ENCODE peak calls at places on chromosomes 12 and 14, in six cellular contexts. F is GM23248, M is esophagus muscularis mucosa, Q is colonic mucosa, U is breast epithelium, I is neural progenitor cell. K is an unnamed sample.

GRCh38 chr14:55505846-55506245 is 65.4 kb upstream of the TBPL2 start:
- DNase-seq in I (no peak), Q (no peak), M (no peak), U (no peak), F (no peak), K (no peak)

GRCh38 chr14:23951590-23952143 is 1.9 kb upstream of the DHRS4 start:
- DNase-seq in I (peak; percentile 38), F (peak; percentile 6), U (no peak), Q (no peak), M (no peak), K (no peak)

GRCh38 chr12:26810330-26810729 is 22.7 kb downstream of the ITPR2 start:
- DNase-seq in I (peak; percentile 29), Q (no peak), F (peak; percentile 88), M (no peak), U (peak; percentile 61), K (no peak)

GRCh38 chr14:101601603-101602465 is 40.5 kb downstream of the DIO3 start:
- DNase-seq in I (no peak), U (peak; percentile 12), Q (no peak), F (no peak), M (peak; percentile 77), K (peak; percentile 7)

GRCh38 chr14:27190286-27190685 is 592.5 kb upstream of the NOVA1 start:
- DNase-seq in Q (no peak), I (no peak), F (no peak), U (no peak), M (no peak), K (no peak)

GRCh38 chr12:64609543-64610091 is 678 bp upstream of the RASSF3 start:
- DNase-seq in Q (no peak), M (no peak), U (no peak), F (peak; percentile 40), I (peak; percentile 50), K (no peak)

GRCh38 chr14:59199205-59199604 is 10.7 kb downstream of the DAAM1 start:
- DNase-seq in F (no peak), I (no peak), U (no peak), M (no peak), Q (no peak), K (no peak)

GRCh38 chr12:92111256-92111655 is 34.4 kb downstream of the BTG1 start:
- DNase-seq in I (no peak), F (no peak), Q (no peak), M (no peak), U (no peak), K (no peak)

GRCh38 chr12:65278576-65279386 is at the start of gene MSRB3:
- DNase-seq in U (peak; percentile 69), Q (peak; percentile 46), F (peak; percentile 91), M (no peak), I (peak; percentile 92), K (no peak)

GRCh38 chr12:54033106-54033979 is 493 bp downstream of the HOXC5 start:
- DNase-seq in U (no peak), I (peak; percentile 56), Q (no peak), F (peak; percentile 87), M (no peak), K (no peak)

GRCh38 chr12:12024958-12025682 is 45.6 kb upstream of the BCL2L14 start:
- DNase-seq in M (peak; percentile 74), U (peak; percentile 65), Q (peak; percentile 85), F (no peak), I (no peak), K (peak; percentile 34)

GRCh38 chr14:100106260-100106659 is 41.0 kb downstream of the EVL start:
- DNase-seq in U (no peak), Q (no peak), I (no peak), F (no peak), M (no peak), K (no peak)

GRCh38 chr12:51911788-51912711 is 4.7 kb downstream of the ACVRL1 start:
- DNase-seq in M (no peak), Q (peak; percentile 73), U (no peak), F (no peak), I (no peak), K (no peak)

GRCh38 chr14:63134801-63135200 is 69.4 kb upstream of the RHOJ start:
- DNase-seq in U (no peak), M (no peak), Q (no peak), F (peak; percentile 0), I (peak; percentile 56), K (no peak)

DNA sequence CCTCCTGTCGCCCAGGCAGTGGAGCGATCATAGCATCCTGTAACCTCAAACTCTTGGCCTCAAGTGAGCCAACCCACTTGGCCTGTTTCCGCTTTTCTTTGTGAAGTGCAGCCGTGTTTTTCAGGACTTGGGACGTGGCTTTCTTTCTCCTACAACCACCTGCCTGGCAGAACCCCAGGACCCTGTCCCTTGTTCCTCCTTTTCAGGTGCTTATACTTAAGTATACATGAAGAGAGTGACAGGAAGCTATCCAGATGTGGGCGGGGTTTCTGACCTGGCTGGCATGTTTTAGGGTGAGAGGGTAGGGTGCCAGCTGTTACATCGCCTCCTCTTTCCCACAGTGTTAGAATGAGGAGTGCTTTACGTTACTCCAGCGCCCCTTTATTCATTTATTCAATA is 684 bp downstream of the ZNF140 start:
- DNase-seq in I (no peak), F (no peak), U (peak; percentile 21), Q (no peak), M (no peak), K (no peak)
- H3K9me3 ChIP-seq in I (peaks cover 58% of the 10 kb centered on the region), F (peaks cover 4% of the 10 kb centered on the region), U (peaks cover 69% of the 10 kb centered on the region), Q (peaks cover 16% of the 10 kb centered on the region), M (peaks cover 77% of the 10 kb centered on the region), K (peaks cover 35% of the 10 kb centered on the region)

GRCh38 chr12:68129979-68130378 is 29.6 kb downstream of the IFNG start:
- DNase-seq in Q (no peak), U (no peak), I (no peak), M (no peak), F (no peak), K (no peak)
- H3K9me3 ChIP-seq in Q (no peaks in the 10 kb centered on the region), U (peaks cover 7% of the 10 kb centered on the region), I (peaks cover 13% of the 10 kb centered on the region), M (peaks cover 24% of the 10 kb centered on the region), F (no peaks in the 10 kb centered on the region), K (no peaks in the 10 kb centered on the region)

GRCh38 chr14:29717906-29718305 is 209.7 kb downstream of the PRKD1 start:
- DNase-seq in F (peak; percentile 28), I (no peak), Q (no peak), M (no peak), U (no peak), K (no peak)
- H3K9me3 ChIP-seq in F (no peaks in the 10 kb centered on the region), I (no peaks in the 10 kb centered on the region), Q (no peaks in the 10 kb centered on the region), M (no peaks in the 10 kb centered on the region), U (no peaks in the 10 kb centered on the region), K (no peaks in the 10 kb centered on the region)

DNA sequence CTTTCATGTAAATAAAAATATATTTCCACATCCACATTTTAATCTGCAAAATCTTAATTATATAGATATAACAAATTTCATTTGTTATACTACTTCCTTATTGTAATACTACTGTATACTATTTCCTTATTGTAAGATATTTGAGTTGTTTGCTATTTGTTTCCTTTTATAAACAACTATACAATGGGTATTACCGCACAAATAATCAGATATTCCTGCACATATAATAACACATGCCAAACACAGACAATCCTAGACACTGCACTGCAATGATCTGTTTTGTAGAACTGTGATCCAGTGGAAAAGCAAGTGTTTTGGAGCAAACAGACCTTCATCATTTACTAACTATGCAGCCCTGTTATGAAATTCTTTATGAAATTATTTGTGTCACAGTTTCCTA is 30.5 kb downstream of the PRKD1 start:
- DNase-seq in U (no peak), F (no peak), Q (no peak), M (no peak), I (no peak), K (no peak)
- H3K9me3 ChIP-seq in U (no peaks in the 10 kb centered on the region), F (no peaks in the 10 kb centered on the region), Q (no peaks in the 10 kb centered on the region), M (no peaks in the 10 kb centered on the region), I (no peaks in the 10 kb centered on the region), K (no peaks in the 10 kb centered on the region)

GRCh38 chr12:38151991-38152700 is 164.4 kb upstream of the ALG10B start:
- DNase-seq in I (no peak), F (no peak), M (peak; percentile 53), Q (peak; percentile 6), U (no peak), K (no peak)

GRCh38 chr12:38155020-38155395 is 161.6 kb upstream of the ALG10B start:
- DNase-seq in F (no peak), Q (no peak), I (no peak), M (peak; percentile 87), U (no peak), K (no peak)

GRCh38 chr12:38154096-38155019 is 162.2 kb upstream of the ALG10B start:
- DNase-seq in U (peak; percentile 10), Q (no peak), F (no peak), M (peak; percentile 89), I (no peak), K (no peak)

GRCh38 chr12:38153737-38154061 is 162.9 kb upstream of the ALG10B start:
- DNase-seq in M (no peak), I (no peak), Q (no peak), F (no peak), U (no peak), K (no peak)

DNA sequence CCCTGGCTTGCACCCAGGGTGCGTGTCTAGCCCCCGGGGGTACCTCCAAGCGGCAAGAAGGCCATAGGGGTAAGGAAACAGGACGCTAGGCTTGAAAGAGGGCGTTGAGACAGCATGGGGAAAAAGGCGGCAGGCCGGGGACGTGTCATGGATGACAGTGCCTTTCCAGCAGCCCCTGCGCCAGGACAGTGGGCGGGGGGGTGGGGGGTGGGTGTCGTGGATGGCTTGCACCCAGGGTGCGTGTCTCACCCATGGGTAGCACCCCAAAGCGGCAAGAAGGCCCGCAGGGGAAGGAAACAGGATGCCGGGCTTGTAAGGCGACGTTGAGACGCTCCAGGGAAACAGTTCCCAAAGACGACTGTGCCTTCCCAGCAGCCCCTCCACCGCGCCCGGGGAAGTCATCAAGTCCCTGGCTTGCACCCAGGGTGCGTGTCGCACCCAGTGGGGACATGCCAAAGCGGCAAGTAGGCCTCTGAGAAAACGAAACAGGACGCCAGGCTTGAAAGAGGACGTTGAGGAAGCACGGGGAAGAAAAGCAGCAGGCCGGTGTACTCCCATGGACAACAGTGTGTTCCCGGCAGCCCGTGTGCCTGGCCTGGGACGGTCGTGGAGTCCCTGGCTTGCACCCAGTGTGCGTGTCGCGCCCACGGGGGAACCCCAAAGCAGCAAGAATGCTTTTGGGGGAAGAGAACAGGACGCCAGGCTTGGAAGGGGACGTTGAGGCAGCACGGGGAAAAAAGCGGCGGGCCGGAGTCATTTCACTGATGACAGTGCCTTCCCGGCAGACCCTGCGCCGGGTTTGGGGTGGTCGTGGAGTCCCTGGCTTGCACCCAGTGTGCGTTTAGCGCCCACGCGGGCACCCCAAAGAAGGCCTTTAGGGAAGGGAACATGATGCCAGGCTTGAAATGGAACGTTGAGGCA is 163.5 kb upstream of the ALG10B start:
- DNase-seq in F (no peak), I (no peak), Q (peak; percentile 12), U (peak; percentile 14), M (peak; percentile 91), K (no peak)
- H3K9me3 ChIP-seq in F (no peaks in the 10 kb centered on the region), I (peaks cover 8% of the 10 kb centered on the region), Q (no peaks in the 10 kb centered on the region), U (no peaks in the 10 kb centered on the region), M (no peaks in the 10 kb centered on the region), K (no peaks in the 10 kb centered on the region)